ENCODE peak calls at places on chromosome 14, in five cellular contexts. One of them, this sample, is unnamed.

GRCh38 chr14:90830931-90831701 is 14.9 kb upstream of the TTC7B start:
- DNase-seq in memory B cell: no peak
- DNase-seq in ELF-1: no peak
- DNase-seq in cardiac fibroblast: no peak
- DNase-seq in SK-MEL-5: no peak
- DNase-seq in this sample: no peak

GRCh38 chr14:99731536-99732435 is 47.7 kb downstream of the CYP46A1 start:
- DNase-seq in SK-MEL-5: no peak
- DNase-seq in memory B cell: no peak
- DNase-seq in ELF-1: no peak
- DNase-seq in cardiac fibroblast: no peak
- DNase-seq in this sample: peak

GRCh38 chr14:61065671-61066070 is 84.6 kb downstream of the SLC38A6 start:
- DNase-seq in SK-MEL-5: no peak
- DNase-seq in cardiac fibroblast: no peak
- DNase-seq in memory B cell: no peak
- DNase-seq in ELF-1: no peak
- DNase-seq in this sample: no peak

GRCh38 chr14:77208266-77208978 is 26.8 kb downstream of the TMEM63C start:
- DNase-seq in cardiac fibroblast: peak
- DNase-seq in ELF-1: peak
- DNase-seq in memory B cell: peak
- DNase-seq in SK-MEL-5: peak
- DNase-seq in this sample: peak

GRCh38 chr14:89827260-89827659 is 127.3 kb downstream of the EFCAB11 start:
- DNase-seq in cardiac fibroblast: no peak
- DNase-seq in ELF-1: no peak
- DNase-seq in memory B cell: no peak
- DNase-seq in SK-MEL-5: no peak
- DNase-seq in this sample: peak

GRCh38 chr14:68544150-68544892 is 248.5 kb downstream of the ZFP36L1 start:
- DNase-seq in cardiac fibroblast: peak
- DNase-seq in ELF-1: no peak
- DNase-seq in memory B cell: no peak
- DNase-seq in SK-MEL-5: no peak
- DNase-seq in this sample: no peak

GRCh38 chr14:59600211-59600945 is 23.8 kb upstream of the CCDC175 start:
- DNase-seq in memory B cell: no peak
- DNase-seq in SK-MEL-5: no peak
- DNase-seq in ELF-1: no peak
- DNase-seq in cardiac fibroblast: no peak
- DNase-seq in this sample: no peak

GRCh38 chr14:39302124-39302810 is 68.6 kb downstream of the MIA2 start:
- DNase-seq in ELF-1: no peak
- DNase-seq in SK-MEL-5: no peak
- DNase-seq in memory B cell: no peak
- DNase-seq in cardiac fibroblast: no peak
- DNase-seq in this sample: no peak

GRCh38 chr14:56099081-56099797 is 19.0 kb upstream of the PELI2 start:
- DNase-seq in memory B cell: no peak
- DNase-seq in SK-MEL-5: no peak
- DNase-seq in ELF-1: no peak
- DNase-seq in cardiac fibroblast: no peak
- DNase-seq in this sample: no peak

GRCh38 chr14:72611956-72612500 is 281.9 kb downstream of the DPF3 start:
- DNase-seq in cardiac fibroblast: no peak
- DNase-seq in memory B cell: no peak
- DNase-seq in SK-MEL-5: no peak
- DNase-seq in ELF-1: no peak
- DNase-seq in this sample: no peak

This sample was measured in Right ventricle myocardium superior.